ENCODE peak calls at places on chromosomes 5 and 9, in eight cellular contexts. H, K, J, N, X, E, D and R are unnamed samples.
A peak's percentile ranks its signal among the peaks of the same experiment; 100 is the strongest.

GRCh38 chr9:91151741-91152095 is 210.0 kb downstream of the AUH start:
- DNase-seq in D (no peak), X (no peak), K (no peak), J (no peak), H (no peak), N (no peak), E (no peak), R (no peak)

GRCh38 chr5:147400836-147401235 is 109.0 kb downstream of the DPYSL3 start:
- DNase-seq in N (no peak), H (no peak), K (no peak), D (no peak), X (no peak), J (peak; percentile 51), E (no peak), R (no peak)

GRCh38 chr9:115132648-115133047 is 14.7 kb upstream of the TNC start:
- DNase-seq in N (no peak), X (no peak), D (no peak), J (peak; percentile 90), H (no peak), K (no peak), E (no peak), R (no peak)

GRCh38 chr5:6508931-6509330 is 60.3 kb downstream of the UBE2QL1 start:
- DNase-seq in E (no peak), D (no peak), N (no peak), H (no peak), K (no peak), X (no peak), J (no peak), R (peak; percentile 32)

GRCh38 chr9:8783999-8784398 is 984.4 kb upstream of the DMAC1 start:
- DNase-seq in J (no peak), H (no peak), X (no peak), K (no peak), N (no peak), E (no peak), D (no peak), R (no peak)

GRCh38 chr9:127909839-127910273 is 7.0 kb downstream of the ST6GALNAC4 start:
- DNase-seq in D (no peak), X (no peak), N (no peak), H (no peak), J (no peak), E (no peak), K (no peak), R (no peak)

GRCh38 chr9:38689678-38690077 is 30.3 kb downstream of the FAM240B start:
- DNase-seq in J (no peak), E (no peak), N (no peak), K (peak; percentile 12), D (no peak), H (no peak), X (no peak), R (no peak)

GRCh38 chr5:38673671-38674071 is 117.2 kb upstream of the LIFR start:
- DNase-seq in H (no peak), E (no peak), X (no peak), N (no peak), J (peak; percentile 48), D (no peak), K (no peak), R (no peak)

GRCh38 chr5:138632900-138633489 is 57.8 kb upstream of the HSPA9 start:
- DNase-seq in D (peak; percentile 90), X (peak; percentile 62), J (peak; percentile 90), H (no peak), N (peak; percentile 53), E (peak; percentile 37), K (peak; percentile 75), R (peak; percentile 71)

GRCh38 chr5:132961887-132962286 is 1.5 kb downstream of the AFF4 start:
- DNase-seq in D (peak; percentile 16), K (peak; percentile 67), X (no peak), J (peak; percentile 84), N (no peak), E (no peak), H (no peak), R (peak; percentile 48)

GRCh38 chr9:113416149-113416726 is 5.7 kb downstream of the C9orf43 start:
- DNase-seq in D (no peak), J (no peak), K (no peak), E (no peak), X (no peak), H (no peak), N (no peak), R (no peak)

GRCh38 chr5:19630875-19631274 is 357.1 kb downstream of the CDH18 start:
- DNase-seq in X (no peak), H (no peak), K (no peak), N (no peak), E (no peak), D (no peak), J (no peak), R (no peak)

GRCh38 chr5:151107738-151108520 is 27.1 kb upstream of the TNIP1 start:
- DNase-seq in J (peak; percentile 39), N (no peak), H (no peak), E (no peak), X (no peak), K (peak; percentile 68), D (no peak), R (no peak)

GRCh38 chr9:91714020-91714721 is 235.9 kb downstream of the ROR2 start:
- DNase-seq in X (peak; percentile 13), J (peak; percentile 67), E (no peak), H (no peak), K (peak; percentile 33), D (peak; percentile 53), N (no peak), R (peak; percentile 76)

GRCh38 chr5:56595561-56595960 is 219.8 kb upstream of the MAP3K1 start:
- DNase-seq in E (no peak), J (no peak), K (no peak), H (no peak), D (no peak), X (no peak), N (no peak), R (no peak)

GRCh38 chr9:114102484-114102883 is 3.4 kb upstream of the KIF12 start:
- DNase-seq in K (no peak), N (no peak), E (no peak), X (no peak), D (no peak), J (no peak), H (no peak), R (no peak)

GRCh38 chr5:135174315-135175096 is 140.5 kb upstream of the PITX1 start:
- DNase-seq in X (no peak), K (no peak), H (no peak), E (no peak), N (no peak), J (no peak), D (peak; percentile 26), R (no peak)